ENCODE peak calls at places on chromosomes 6 and 20, in four cellular contexts. H is neural progenitor cell; Z is CD8-positive, alpha-beta T cell; X is SK-N-SH. U is an unnamed sample.

GRCh38 chr6:43614396-43614730 is 14.7 kb downstream of the GTPBP2 start:
- DNase-seq in Z (no peak), H (no peak), X (no peak), U (no peak)

GRCh38 chr6:156996265-156996664 is 219.1 kb downstream of the ARID1B start:
- DNase-seq in X (no peak), Z (no peak), H (no peak), U (no peak)

GRCh38 chr20:56689852-56690485 is 60.9 kb downstream of the TFAP2C start:
- DNase-seq in Z (no peak), X (no peak), H (no peak), U (no peak)

GRCh38 chr6:106882601-106883518 is 91.7 kb downstream of the CD24 start:
- DNase-seq in H (no peak), X (no peak), Z (no peak), U (no peak)

GRCh38 chr20:49557449-49557848 is 10.5 kb downstream of the PTGIS start:
- DNase-seq in Z (no peak), H (no peak), X (no peak), U (no peak)

GRCh38 chr6:36386495-36387439 is 702 bp downstream of the ETV7 start:
- DNase-seq in X (peak), Z (peak), H (peak), U (no peak)

GRCh38 chr6:19873031-19873430 is 35.9 kb downstream of the ID4 start:
- DNase-seq in X (peak), Z (no peak), H (peak), U (no peak)

GRCh38 chr6:161481786-161482516 is 208.1 kb upstream of the AGPAT4 start:
- DNase-seq in Z (no peak), H (no peak), X (no peak), U (no peak)

GRCh38 chr6:56368484-56368883 is 121.1 kb upstream of the COL21A1 start:
- DNase-seq in H (no peak), Z (no peak), X (no peak), U (no peak)

GRCh38 chr20:32970115-32970972 is 33.9 kb downstream of the SUN5 start:
- DNase-seq in H (no peak), Z (no peak), X (no peak), U (no peak)

GRCh38 chr20:33024263-33024601 is 7.2 kb upstream of the BPIFB6 start:
- DNase-seq in Z (no peak), H (no peak), X (no peak), U (no peak)

GRCh38 chr6:138410048-138410735 is 6.2 kb downstream of the HEBP2 start:
- DNase-seq in Z (no peak), X (no peak), H (no peak), U (peak)

GRCh38 chr20:34834459-34834893 is 9.0 kb upstream of the NCOA6 start:
- DNase-seq in X (peak), H (no peak), Z (no peak), U (no peak)

GRCh38 chr6:132813173-132813856 is 1.1 kb upstream of the RPS12 start:
- DNase-seq in X (no peak), H (peak), Z (peak), U (peak)

GRCh38 chr20:33042983-33043730 is 10.5 kb upstream of the BPIFB3 start:
- DNase-seq in H (no peak), X (no peak), Z (no peak), U (no peak)

GRCh38 chr6:54801669-54802068 is 44.9 kb upstream of the FAM83B start:
- DNase-seq in Z (no peak), X (no peak), H (no peak), U (no peak)

GRCh38 chr20:59526242-59527225 is 77.8 kb upstream of the PHACTR3 start:
- DNase-seq in Z (no peak), X (peak), H (peak), U (no peak)

GRCh38 chr20:14193885-14194284 is 143.5 kb downstream of the FLRT3 start:
- DNase-seq in Z (no peak), H (peak), X (no peak), U (no peak)
- TF ChIP-seq CTCF in Z (no peak), H (peak), X (no peak), U (no peak)

GRCh38 chr20:50715694-50716093 is 15.7 kb upstream of the PARD6B start:
- DNase-seq in X (no peak), H (no peak), Z (no peak), U (no peak)

GRCh38 chr20:50712771-50713676 is 18.4 kb upstream of the PARD6B start:
- DNase-seq in H (no peak), X (no peak), Z (no peak), U (no peak)

GRCh38 chr20:50711113-50711825 is 19.9 kb upstream of the RIPOR3 start:
- DNase-seq in Z (no peak), X (no peak), H (no peak), U (no peak)

GRCh38 chr20:50716518-50716917 is 14.9 kb upstream of the PARD6B start:
- DNase-seq in X (no peak), H (no peak), Z (no peak), U (no peak)

GRCh38 chr20:50713677-50714101 is 17.7 kb upstream of the PARD6B start:
- DNase-seq in Z (no peak), X (no peak), H (peak), U (no peak)
- TF ChIP-seq CTCF in Z (no peak), X (peak), H (peak), U (no peak)

GRCh38 chr20:51014797-51015722 is 7.8 kb downstream of the KCNG1 start:
- DNase-seq in X (peak), Z (no peak), H (peak), U (no peak)
- TF ChIP-seq CTCF in X (peak), Z (no peak), H (peak), U (peak)

DNA sequence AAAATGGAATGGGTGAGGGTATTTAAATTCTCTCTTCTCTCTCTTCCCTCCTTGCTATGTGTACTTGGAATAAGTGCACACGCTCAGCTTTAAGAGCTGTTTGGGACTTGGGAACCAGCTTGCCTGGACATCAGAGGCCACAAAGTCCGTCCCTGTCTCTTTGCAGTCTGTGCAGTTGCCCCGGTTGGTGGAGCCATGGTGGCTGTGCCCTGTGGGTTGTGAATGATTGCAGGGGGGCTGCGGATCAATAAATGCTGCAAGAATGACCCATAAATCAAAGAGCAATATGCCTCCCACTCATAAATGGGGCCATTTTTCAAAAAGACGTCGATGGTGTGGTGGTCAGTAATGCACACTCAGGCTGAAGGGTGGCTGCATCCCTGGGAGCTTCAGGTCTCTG is 135.1 kb upstream of the CST7 start:
- DNase-seq in H (no peak), X (no peak), Z (no peak), U (no peak)
- TF ChIP-seq CTCF in H (no peak), X (no peak), Z (no peak), U (no peak)

GRCh38 chr20:4013041-4013440 is 2.3 kb downstream of the RNF24 start:
- DNase-seq in Z (no peak), X (no peak), H (no peak), U (no peak)

GRCh38 chr20:4012631-4013030 is 2.7 kb downstream of the RNF24 start:
- DNase-seq in Z (no peak), X (no peak), H (no peak), U (no peak)

GRCh38 chr20:4016349-4017050 is 1.1 kb upstream of the RNF24 start:
- DNase-seq in Z (no peak), H (no peak), X (no peak), U (no peak)

GRCh38 chr20:4011226-4011975 is 4.0 kb downstream of the RNF24 start:
- DNase-seq in Z (no peak), H (no peak), X (no peak), U (no peak)

GRCh38 chr20:4014031-4014474 is 1.3 kb downstream of the RNF24 start:
- DNase-seq in X (peak), Z (peak), H (peak), U (no peak)
- TF ChIP-seq CTCF in X (peak), Z (peak), H (peak), U (peak)

DNA sequence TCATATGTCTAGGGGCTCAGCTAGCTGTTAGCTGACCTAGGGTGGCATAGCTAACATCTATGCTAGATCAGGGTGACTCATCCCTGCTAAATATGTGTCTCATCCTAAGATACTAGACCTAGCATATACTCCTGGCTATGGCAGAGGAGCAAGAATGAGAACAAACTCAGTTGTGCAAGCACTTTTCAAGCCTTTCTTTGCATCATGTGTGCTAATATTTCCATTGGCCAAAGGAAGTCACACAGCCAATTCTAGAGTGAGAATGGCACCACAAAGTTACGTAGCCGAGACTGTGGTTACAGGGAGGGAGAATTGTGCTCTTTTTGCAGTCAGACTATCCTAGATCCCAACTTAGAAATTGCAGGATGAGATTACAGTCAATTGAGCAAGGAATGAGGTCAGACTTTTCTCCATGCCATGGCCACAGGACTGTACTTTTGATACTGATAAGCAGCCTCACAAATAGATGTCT is 78.7 kb downstream of the PLCB4 start:
- DNase-seq in Z (no peak), X (no peak), H (no peak), U (no peak)
- TF ChIP-seq CTCF in Z (no peak), X (no peak), H (no peak), U (no peak)

GRCh38 chr6:3887150-3887700 is 38.1 kb downstream of the FAM50B start:
- DNase-seq in H (no peak), Z (no peak), X (no peak), U (no peak)
- TF ChIP-seq CTCF in H (peak), Z (no peak), X (peak), U (no peak)

DNA sequence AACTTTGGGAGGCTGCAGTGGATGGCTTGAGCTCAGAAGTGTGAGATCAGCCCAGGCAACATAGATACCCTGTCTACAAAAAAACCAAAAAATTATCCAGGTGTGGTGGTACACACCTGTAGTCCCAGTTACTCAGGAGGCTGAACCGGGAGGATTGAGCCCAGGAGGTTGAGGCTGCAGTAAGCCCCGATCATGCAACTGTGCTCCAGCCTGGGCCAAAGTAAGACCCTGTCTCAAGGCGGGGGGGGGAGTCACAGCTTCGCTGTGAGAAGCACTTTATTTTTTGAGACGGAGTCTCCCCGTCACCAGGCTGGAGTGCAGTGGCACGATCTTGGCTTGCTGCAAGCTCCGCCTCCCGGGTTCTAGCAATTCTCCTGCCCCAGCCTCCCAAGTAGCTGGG is 54.2 kb downstream of the EZR start:
- DNase-seq in Z (peak), X (no peak), H (no peak), U (no peak)
- TF ChIP-seq CTCF in Z (no peak), X (no peak), H (no peak), U (no peak)

GRCh38 chr6:10421508-10422281 is 6.8 kb upstream of the TFAP2A start:
- DNase-seq in X (no peak), H (no peak), Z (no peak), U (no peak)

GRCh38 chr6:10422282-10423034 is 7.6 kb upstream of the TFAP2A start:
- DNase-seq in X (no peak), H (no peak), Z (no peak), U (no peak)

GRCh38 chr6:10418862-10419748 is 4.2 kb upstream of the TFAP2A start:
- DNase-seq in Z (no peak), H (peak), X (no peak), U (no peak)

GRCh38 chr6:10419749-10420545 is 5.1 kb upstream of the TFAP2A start:
- DNase-seq in H (no peak), Z (no peak), X (no peak), U (no peak)

GRCh38 chr6:10420546-10421507 is 6.0 kb upstream of the TFAP2A start:
- DNase-seq in H (peak), Z (no peak), X (no peak), U (no peak)
- TF ChIP-seq CTCF in H (peak), Z (no peak), X (peak), U (no peak)